ENCODE peak calls at places on chromosomes 16 and 17, in seven cellular contexts. C is GM13976, H is substantia nigra, Y is H9, Q is fibroblast of the aortic adventitia, S is T-helper 2 cell, M is left lung. J is an unnamed sample.

GRCh38 chr16:12252616-12253015 is 276.1 kb downstream of the SNX29 start:
- DNase-seq in C (no peak), H (no peak), Y (no peak), Q (no peak), S (no peak), M (no peak), J (no peak)

GRCh38 chr16:73172621-73173312 is 124.8 kb upstream of the ZFHX3 start:
- DNase-seq in C (no peak), H (no peak), Y (peak), Q (peak), S (no peak), M (peak), J (peak)

GRCh38 chr16:74999208-74999682 is 421 bp downstream of the ZNRF1 start:
- DNase-seq in C (peak), H (no peak), Y (no peak), Q (peak), S (no peak), M (no peak), J (peak)

GRCh38 chr16:49494386-49495150 is 121.0 kb downstream of the C16orf78 start:
- DNase-seq in C (no peak), H (no peak), Y (no peak), Q (no peak), S (no peak), M (peak), J (no peak)

GRCh38 chr16:15545544-15545943 is 97.4 kb downstream of the MARF1 start:
- DNase-seq in C (no peak), H (no peak), Y (no peak), Q (no peak), S (no peak), M (no peak), J (no peak)

GRCh38 chr16:74186589-74186988 is 110.0 kb upstream of the PSMD7 start:
- DNase-seq in C (no peak), H (no peak), Y (no peak), Q (no peak), S (no peak), M (no peak), J (no peak)

GRCh38 chr17:13429201-13429600 is 172.5 kb downstream of the HS3ST3A1 start:
- DNase-seq in C (no peak), H (no peak), Y (no peak), Q (peak), S (no peak), M (no peak), J (no peak)

GRCh38 chr17:78366109-78366848 is 6.4 kb upstream of the SOCS3 start:
- DNase-seq in C (no peak), H (no peak), Y (peak), Q (no peak), S (no peak), M (no peak), J (no peak)

GRCh38 chr17:81833160-81833920 is at the start of gene MCRIP1:
- DNase-seq in C (peak), H (peak), Y (peak), Q (peak), S (peak), M (peak), J (peak)

GRCh38 chr16:50311891-50312501 is 45.6 kb downstream of the ADCY7 start:
- DNase-seq in C (peak), H (no peak), Y (no peak), Q (no peak), S (no peak), M (no peak), J (no peak)

GRCh38 chr17:63497708-63498483 is 21.0 kb downstream of the ACE start:
- DNase-seq in C (no peak), H (no peak), Y (peak), Q (no peak), S (no peak), M (no peak), J (no peak)

GRCh38 chr16:57060323-57061083 is 31.9 kb upstream of the CPNE2 start:
- DNase-seq in C (no peak), H (no peak), Y (no peak), Q (peak), S (no peak), M (no peak), J (no peak)

GRCh38 chr17:5049314-5049819 is 14.1 kb upstream of the SLC52A1 start:
- DNase-seq in C (no peak), H (no peak), Y (no peak), Q (no peak), S (peak), M (no peak), J (no peak)

GRCh38 chr17:1908699-1909309 is 79.0 kb downstream of the RPA1 start:
- DNase-seq in C (peak), H (no peak), Y (peak), Q (peak), S (no peak), M (peak), J (peak)

GRCh38 chr17:57519199-57519598 is 225.9 kb downstream of the CCDC182 start:
- DNase-seq in C (no peak), H (no peak), Y (no peak), Q (peak), S (no peak), M (no peak), J (no peak)

GRCh38 chr17:81291662-81292061 is 3.4 kb downstream of the SLC38A10 start:
- DNase-seq in C (peak), H (no peak), Y (peak), Q (peak), S (peak), M (peak), J (peak)

GRCh38 chr17:59761385-59762021 is 54.0 kb downstream of the VMP1 start:
- DNase-seq in C (no peak), H (no peak), Y (no peak), Q (peak), S (no peak), M (no peak), J (no peak)

GRCh38 chr17:30922235-30922993 is 669 bp downstream of the ADAP2 start:
- DNase-seq in C (peak), H (no peak), Y (peak), Q (no peak), S (no peak), M (peak), J (peak)

GRCh38 chr17:3864534-3864933 is 18.5 kb upstream of the NCBP3 start:
- DNase-seq in C (no peak), H (no peak), Y (no peak), Q (no peak), S (no peak), M (no peak), J (no peak)

GRCh38 chr17:78925662-78926555 is 722 bp upstream of the TIMP2 start:
- DNase-seq in C (no peak), H (no peak), Y (peak), Q (peak), S (no peak), M (peak), J (peak)

GRCh38 chr17:17304521-17304985 is 1.4 kb downstream of the NT5M start:
- DNase-seq in C (no peak), H (no peak), Y (no peak), Q (no peak), S (no peak), M (no peak), J (no peak)

GRCh38 chr17:48544356-48545021 is 420 bp downstream of the HOXB2 start:
- DNase-seq in C (no peak), H (no peak), Y (peak), Q (peak), S (no peak), M (peak), J (peak)

GRCh38 chr17:7237761-7238417 is 1.4 kb downstream of the PHF23 start:
- DNase-seq in C (peak), H (no peak), Y (peak), Q (peak), S (peak), M (peak), J (peak)

GRCh38 chr17:6094926-6095325 is 24.7 kb downstream of the WSCD1 start:
- DNase-seq in C (no peak), H (no peak), Y (no peak), Q (no peak), S (no peak), M (no peak), J (no peak)

GRCh38 chr17:1718362-1719165 is 5.9 kb upstream of the WDR81 start:
- DNase-seq in C (no peak), H (no peak), Y (peak), Q (no peak), S (no peak), M (no peak), J (no peak)

GRCh38 chr17:57534863-57535651 is 210.0 kb downstream of the CCDC182 start:
- DNase-seq in C (no peak), H (no peak), Y (no peak), Q (no peak), S (no peak), M (no peak), J (no peak)

GRCh38 chr17:76276069-76276431 is 10.9 kb downstream of the UBALD2 start:
- DNase-seq in C (no peak), H (no peak), Y (no peak), Q (no peak), S (no peak), M (no peak), J (no peak)

GRCh38 chr17:72850410-72850809 is 242.1 kb downstream of the SLC39A11 start:
- DNase-seq in C (no peak), H (no peak), Y (no peak), Q (peak), S (no peak), M (no peak), J (no peak)

GRCh38 chr16:1351582-1352362 is at the start of the genes GNPTG and TSR3:
- DNase-seq in C (peak), H (peak), Y (peak), Q (peak), S (peak), M (peak), J (peak)

GRCh38 chr16:8961811-8962390 is 1.8 kb downstream of the USP7 start:
- DNase-seq in C (no peak), H (no peak), Y (no peak), Q (peak), S (no peak), M (no peak), J (no peak)

GRCh38 chr17:52035336-52035915 is 123.1 kb downstream of the CA10 start:
- DNase-seq in C (no peak), H (no peak), Y (no peak), Q (no peak), S (no peak), M (no peak), J (no peak)

GRCh38 chr17:30093463-30094147 is 23.0 kb upstream of the NSRP1 start:
- DNase-seq in C (peak), H (no peak), Y (peak), Q (peak), S (no peak), M (no peak), J (no peak)

GRCh38 chr16:11624645-11625607 is 38.2 kb upstream of the LITAF start:
- DNase-seq in C (no peak), H (no peak), Y (no peak), Q (no peak), S (no peak), M (peak), J (no peak)

GRCh38 chr16:2744711-2745110 is 7.7 kb upstream of the SRRM2 start:
- DNase-seq in C (no peak), H (no peak), Y (no peak), Q (no peak), S (no peak), M (no peak), J (no peak)

GRCh38 chr16:50267651-50268050 is 1.3 kb downstream of the ADCY7 start:
- DNase-seq in C (no peak), H (no peak), Y (no peak), Q (no peak), S (no peak), M (peak), J (no peak)

GRCh38 chr16:88379694-88380040 is 3.1 kb upstream of the ZNF469 start:
- DNase-seq in C (no peak), H (no peak), Y (no peak), Q (no peak), S (no peak), M (peak), J (no peak)

GRCh38 chr17:8621585-8621984 is 8.9 kb downstream of the MYH10 start:
- DNase-seq in C (peak), H (no peak), Y (no peak), Q (peak), S (no peak), M (no peak), J (no peak)

GRCh38 chr16:56424404-56424765 is 960 bp downstream of the AMFR start:
- DNase-seq in C (no peak), H (no peak), Y (no peak), Q (peak), S (no peak), M (no peak), J (no peak)